ENCODE peak calls at places on chromosomes 1 and 21, in four cellular contexts. P, H, S and K are unnamed samples.

GRCh38 chr1:174161813-174162212 is 2.5 kb downstream of the RABGAP1L start:
- DNase-seq in P (no peak), S (no peak), H (no peak), K (no peak)

GRCh38 chr1:53132176-53132575 is 10.3 kb downstream of the SLC1A7 start:
- DNase-seq in P (peak; percentile 9), H (no peak), S (no peak), K (no peak)

GRCh38 chr21:42939581-42940413 is 14.4 kb upstream of the ERVH48-1 start:
- DNase-seq in P (peak; percentile 95), S (peak; percentile 86), H (peak; percentile 99), K (peak; percentile 99)

GRCh38 chr1:236421850-236422516 is 27.9 kb downstream of the EDARADD start:
- DNase-seq in H (no peak), P (no peak), S (no peak), K (no peak)

GRCh38 chr1:12056331-12056841 is 6.7 kb upstream of the TNFRSF8 start:
- DNase-seq in S (no peak), H (peak; percentile 25), P (no peak), K (no peak)

GRCh38 chr1:154925335-154926170 is 11.0 kb downstream of the PMVK start:
- DNase-seq in S (no peak), P (no peak), H (no peak), K (no peak)

GRCh38 chr1:46747683-46748288 is 28.9 kb upstream of the EFCAB14 start:
- DNase-seq in P (no peak), S (peak; percentile 78), H (peak; percentile 55), K (peak; percentile 49)

GRCh38 chr1:177429234-177429633 is 258.5 kb downstream of the BRINP2 start:
- DNase-seq in P (no peak), S (no peak), H (no peak), K (no peak)

GRCh38 chr1:88311907-88312306 is 372.2 kb upstream of the PKN2 start:
- DNase-seq in P (no peak), H (no peak), S (no peak), K (no peak)

GRCh38 chr21:25708467-25709065 is 26.1 kb downstream of the ATP5PF start:
- DNase-seq in S (peak; percentile 79), H (peak; percentile 56), P (peak; percentile 60), K (peak; percentile 64)

GRCh38 chr1:226443439-226443838 is 35.5 kb upstream of the PARP1 start:
- DNase-seq in H (peak; percentile 52), S (no peak), P (no peak), K (peak; percentile 83)

GRCh38 chr1:244598611-244599010 is 54.3 kb upstream of the DESI2 start:
- DNase-seq in S (no peak), H (peak; percentile 15), P (no peak), K (peak; percentile 11)

GRCh38 chr1:167602840-167603239 is 27.2 kb upstream of the RCSD1 start:
- DNase-seq in H (no peak), P (no peak), S (no peak), K (no peak)

GRCh38 chr1:214039394-214040018 is 51.7 kb downstream of the PROX1 start:
- DNase-seq in P (no peak), S (no peak), H (no peak), K (no peak)

GRCh38 chr1:212722270-212722945 is 22.8 kb upstream of the BATF3 start:
- DNase-seq in S (no peak), H (no peak), P (no peak), K (no peak)

GRCh38 chr1:231216515-231216914 is 24.5 kb upstream of the GNPAT start:
- DNase-seq in S (no peak), H (no peak), P (no peak), K (no peak)

GRCh38 chr1:110380667-110381283 is 10.1 kb downstream of the SLC16A4 start:
- DNase-seq in P (no peak), H (peak; percentile 94), S (no peak), K (peak; percentile 88)

GRCh38 chr1:116325922-116326321 is 47.1 kb upstream of the ATP1A1 start:
- DNase-seq in H (no peak), S (no peak), P (no peak), K (no peak)

GRCh38 chr1:64691631-64692030 is 53.2 kb upstream of the RAVER2 start:
- DNase-seq in H (peak; percentile 48), S (no peak), P (no peak), K (peak; percentile 52)

GRCh38 chr1:147494998-147495580 is 46.2 kb upstream of the BCL9 start:
- DNase-seq in S (peak; percentile 82), P (peak; percentile 83), H (peak; percentile 77), K (peak; percentile 78)

GRCh38 chr1:155253208-155253607 is 2.1 kb downstream of the ENTREP3 start:
- DNase-seq in H (no peak), S (no peak), P (no peak), K (no peak)

GRCh38 chr1:32215629-32216505 is 6.3 kb downstream of the TMEM234 start:
- DNase-seq in S (peak; percentile 56), H (peak; percentile 66), P (peak; percentile 65), K (peak; percentile 62)

GRCh38 chr21:30206551-30207251 is 9.2 kb downstream of the CLDN8 start:
- DNase-seq in H (no peak), S (no peak), P (no peak), K (peak; percentile 62)

GRCh38 chr1:234775477-234776246 is 165.7 kb upstream of the IRF2BP2 start:
- DNase-seq in S (no peak), H (no peak), P (no peak), K (no peak)

GRCh38 chr1:116503535-116504307 is 67.1 kb downstream of the CD58 start:
- DNase-seq in P (no peak), S (no peak), H (no peak), K (no peak)

GRCh38 chr1:209349372-209350324 is 233.9 kb upstream of the CAMK1G start:
- DNase-seq in P (no peak), H (peak; percentile 55), S (no peak), K (peak; percentile 69)

GRCh38 chr1:56572334-56573050 is 6.9 kb downstream of the PLPP3 start:
- DNase-seq in S (no peak), P (no peak), H (no peak), K (no peak)
- H3K4me3 ChIP-seq in S (peak overlapping the region; percentile 7), P (no peak overlapping the region), H (no peak overlapping the region), K (no peak overlapping the region)

GRCh38 chr21:46420241-46421190 is 38.2 kb upstream of the DIP2A start:
- DNase-seq in S (no peak), H (no peak), P (no peak), K (no peak)
- TF ChIP-seq CTCF in S (no peak), H (no peak), P (no peak), K (no peak)

DNA sequence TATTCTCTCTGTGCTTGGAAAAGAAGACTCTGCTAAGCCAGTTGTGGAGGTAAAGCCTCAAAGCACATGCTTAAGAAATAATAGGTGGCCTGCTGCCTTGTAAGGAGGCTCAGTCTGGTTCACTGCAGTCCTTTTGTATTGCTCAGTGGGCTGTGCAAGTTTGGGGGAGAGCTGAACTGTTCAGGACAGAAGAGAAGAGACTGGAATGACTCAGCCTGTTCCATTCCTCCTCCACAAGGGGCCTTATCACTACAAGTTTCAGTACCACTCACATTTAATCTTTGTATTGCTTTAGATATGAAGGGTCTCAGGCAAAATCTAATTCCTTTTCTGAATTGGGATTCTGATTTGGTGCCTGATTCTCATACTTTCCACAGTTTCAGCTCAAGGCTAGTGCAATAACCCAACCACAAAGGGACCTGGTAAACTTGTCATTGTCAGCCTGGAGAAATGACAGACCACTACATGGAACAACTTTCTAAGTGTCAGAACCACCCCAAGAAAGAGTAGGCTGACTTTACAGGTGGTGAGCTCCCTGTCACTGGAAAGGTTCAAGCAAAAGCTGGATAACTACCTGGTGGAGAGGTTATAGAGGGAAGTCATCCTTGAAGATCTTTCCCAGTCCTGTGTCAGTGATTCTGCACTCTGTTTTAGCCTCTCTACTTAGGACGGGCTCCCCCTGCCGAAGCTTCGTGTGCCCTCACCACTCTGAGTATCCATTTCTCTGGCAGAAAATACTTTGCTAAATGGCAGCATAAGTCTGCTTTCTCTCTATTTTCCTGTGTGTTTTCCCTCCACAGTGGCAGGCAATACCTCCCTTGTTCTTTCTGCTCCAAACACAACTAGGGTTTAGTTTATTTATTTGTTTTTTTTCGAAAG is 162.9 kb upstream of the GJB5 start:
- DNase-seq in P (no peak), H (no peak), S (no peak), K (no peak)
- H3K4me3 ChIP-seq in P (no peak overlapping the region), H (no peak overlapping the region), S (no peak overlapping the region), K (no peak overlapping the region)

DNA sequence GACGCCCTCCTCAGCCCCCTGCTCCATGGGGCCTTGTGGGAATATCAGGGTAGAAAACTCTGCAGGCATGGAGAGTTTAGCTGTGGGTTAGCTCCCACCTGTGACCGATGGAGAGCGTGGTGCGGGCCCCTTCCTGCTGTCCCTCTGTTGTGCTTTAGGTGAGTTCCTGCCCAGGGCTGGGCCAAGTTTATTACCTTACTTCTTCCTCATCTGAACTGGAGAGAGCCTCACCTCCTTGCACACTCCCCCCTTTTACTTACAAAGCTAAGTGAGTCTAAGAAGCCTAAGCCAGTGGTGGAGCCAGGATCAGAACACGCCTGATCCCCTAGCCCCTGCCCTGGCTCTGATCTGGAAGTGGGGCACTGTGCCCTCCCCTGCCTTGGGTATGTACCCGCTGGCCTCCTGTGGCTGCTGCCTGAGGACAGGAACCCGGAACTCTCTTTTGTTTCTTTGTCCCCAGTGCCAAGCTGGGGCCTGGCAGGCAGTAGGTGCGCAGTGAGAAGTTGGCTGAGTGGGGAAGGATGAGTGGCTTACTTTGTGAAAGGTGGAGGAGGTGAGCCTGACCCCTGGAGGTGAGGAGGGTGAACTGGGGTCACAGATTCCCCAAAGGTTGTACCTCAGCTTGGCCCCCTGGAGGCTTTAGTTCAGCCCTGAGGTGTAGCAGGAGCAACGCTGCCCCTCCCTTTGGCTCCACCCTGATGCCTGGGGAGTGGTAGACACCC is 32.9 kb downstream of the ARHGEF10L start:
- DNase-seq in H (no peak), P (no peak), S (no peak), K (no peak)
- TF ChIP-seq CTCF in H (no peak), P (no peak), S (no peak), K (no peak)

GRCh38 chr1:227542153-227543120 is 20.9 kb upstream of the ZNF678 start:
- DNase-seq in H (peak; percentile 80), S (peak; percentile 53), P (peak; percentile 87), K (peak; percentile 69)

GRCh38 chr1:227541796-227542152 is 21.6 kb upstream of the ZNF678 start:
- DNase-seq in S (no peak), H (no peak), P (peak; percentile 30), K (no peak)

GRCh38 chr1:227543283-227544066 is 19.9 kb upstream of the ZNF678 start:
- DNase-seq in H (no peak), S (no peak), P (no peak), K (no peak)

GRCh38 chr1:227540170-227541098 is 22.9 kb upstream of the ZNF678 start:
- DNase-seq in H (no peak), S (no peak), P (no peak), K (no peak)

DNA sequence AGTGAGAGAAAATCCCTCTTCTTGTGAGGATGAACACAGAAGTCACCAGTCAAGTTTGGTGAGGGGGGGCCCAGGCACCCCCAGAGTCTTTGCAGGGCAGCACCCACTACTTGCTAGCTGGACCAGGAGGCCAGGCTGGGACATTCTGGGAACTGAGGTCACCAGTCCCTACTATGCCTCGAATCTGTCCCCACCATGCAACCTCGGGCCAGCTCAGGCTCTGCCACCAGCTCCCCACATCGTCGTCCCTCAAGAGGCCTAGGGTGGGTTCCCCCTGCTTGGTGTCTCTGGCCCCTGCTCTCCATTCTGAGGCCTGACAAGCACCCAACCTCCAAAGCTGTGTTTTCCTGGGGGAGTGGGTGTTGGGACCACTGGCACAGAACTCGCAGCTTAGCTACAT is 22.2 kb upstream of the ZNF678 start:
- DNase-seq in P (peak; percentile 12), S (no peak), H (no peak), K (no peak)
- H3K4me3 ChIP-seq in P (no peak overlapping the region), S (no peak overlapping the region), H (no peak overlapping the region), K (no peak overlapping the region)

GRCh38 chr1:162939035-162939434 is 78.1 kb upstream of the CCDC190 start:
- DNase-seq in H (no peak), P (no peak), S (no peak), K (no peak)
- TF ChIP-seq CTCF in H (no peak), P (no peak), S (no peak), K (no peak)